ENCODE peak calls at places on chromosomes 6 and 20, in ten cellular contexts. O, C, E, N, J, G, D, T, S and F are unnamed samples.

GRCh38 chr6:84583784-84584183 is 180.6 kb downstream of the TBX18 start:
- DNase-seq in G (no peak), E (no peak), D (no peak), N (no peak), O (no peak), S (no peak), T (no peak), J (no peak), C (no peak), F (no peak)

GRCh38 chr20:61788343-61788742 is 277.3 kb downstream of the TAF4 start:
- DNase-seq in E (no peak), D (no peak), S (no peak), G (no peak), N (no peak), T (no peak), O (no peak), J (no peak), C (no peak), F (peak)

GRCh38 chr20:25247100-25247665 is 702 bp upstream of the PYGB start:
- DNase-seq in E (peak), J (peak), T (peak), G (no peak), S (peak), N (peak), D (peak), O (no peak), C (peak), F (peak)

GRCh38 chr6:74091133-74091793 is 395.3 kb downstream of the CD109 start:
- DNase-seq in G (no peak), J (no peak), E (no peak), C (no peak), N (peak), O (no peak), T (peak), S (peak), D (no peak), F (no peak)

GRCh38 chr6:53520320-53520928 is 24.5 kb downstream of the GCLC start:
- DNase-seq in O (no peak), G (no peak), D (no peak), T (no peak), S (no peak), C (no peak), N (no peak), J (no peak), E (no peak), F (no peak)

GRCh38 chr6:134819236-134819635 is 130.7 kb downstream of the ALDH8A1 start:
- DNase-seq in G (no peak), S (no peak), C (no peak), O (no peak), N (no peak), E (no peak), D (no peak), T (no peak), J (no peak), F (no peak)

GRCh38 chr20:16641511-16641910 is 68.3 kb upstream of the KIF16B start:
- DNase-seq in T (no peak), C (no peak), N (no peak), E (no peak), S (no peak), G (no peak), O (no peak), D (no peak), J (no peak), F (no peak)

GRCh38 chr6:54970337-54970736 is 123.8 kb downstream of the FAM83B start:
- DNase-seq in E (no peak), G (no peak), T (no peak), O (no peak), S (no peak), J (no peak), C (no peak), N (peak), D (no peak), F (no peak)

GRCh38 chr6:109028439-109028838 is 66.2 kb downstream of the SESN1 start:
- DNase-seq in T (no peak), C (no peak), O (no peak), E (no peak), G (no peak), D (no peak), S (no peak), N (no peak), J (no peak), F (no peak)

GRCh38 chr20:23434521-23435313 is 4.8 kb upstream of the CSTL1 start:
- DNase-seq in D (no peak), O (no peak), N (no peak), T (no peak), C (no peak), G (peak), J (no peak), S (no peak), E (no peak), F (no peak)

GRCh38 chr20:576156-576555 is 32.6 kb upstream of the CSNK2A1 start:
- DNase-seq in J (no peak), S (no peak), G (no peak), T (no peak), E (no peak), C (no peak), N (no peak), O (no peak), D (no peak), F (no peak)

GRCh38 chr6:146860583-146860982 is 261.8 kb downstream of the ADGB start:
- DNase-seq in S (no peak), O (no peak), C (no peak), D (no peak), N (no peak), G (no peak), E (no peak), J (no peak), T (no peak), F (no peak)

GRCh38 chr20:53129557-53129956 is 157.4 kb downstream of the TSHZ2 start:
- DNase-seq in J (no peak), C (no peak), E (no peak), D (no peak), S (no peak), O (no peak), N (no peak), T (no peak), G (no peak), F (no peak)
- H3K27ac ChIP-seq in J (no peak), C (no peak), E (no peak), D (no peak), S (no peak), O (no peak), N (no peak), T (no peak), G (no peak), F (no peak)

GRCh38 chr6:137568067-137568466 is 73.9 kb upstream of the OLIG3 start:
- DNase-seq in T (no peak), C (no peak), E (no peak), J (no peak), N (no peak), G (no peak), S (no peak), D (no peak), O (no peak), F (no peak)

GRCh38 chr6:137573739-137574138 is 79.5 kb upstream of the OLIG3 start:
- DNase-seq in T (peak), G (no peak), J (no peak), D (no peak), O (no peak), C (no peak), N (no peak), S (no peak), E (no peak), F (no peak)

GRCh38 chr6:137570307-137570832 is 76.2 kb upstream of the OLIG3 start:
- DNase-seq in O (no peak), S (no peak), T (no peak), C (no peak), J (no peak), E (no peak), G (no peak), D (no peak), N (no peak), F (no peak)

GRCh38 chr6:137571854-137572253 is 77.7 kb upstream of the OLIG3 start:
- DNase-seq in S (no peak), O (no peak), C (no peak), E (peak), T (peak), N (peak), D (no peak), G (no peak), J (no peak), F (no peak)
- TF ChIP-seq CTCF in S (peak), O (peak), C (peak), E (peak), T (peak), N (peak), D (peak), G (peak), J (no peak), F (peak)

GRCh38 chr6:50821431-50822077 is 2.9 kb downstream of the TFAP2B start:
- DNase-seq in C (no peak), S (no peak), G (no peak), D (no peak), J (no peak), N (no peak), T (no peak), E (no peak), O (no peak), F (no peak)

GRCh38 chr6:50822078-50822476 is 3.4 kb downstream of the TFAP2B start:
- DNase-seq in T (no peak), O (no peak), S (no peak), J (no peak), G (no peak), E (no peak), N (no peak), D (no peak), C (no peak), F (no peak)

GRCh38 chr6:50819906-50820589 is 1.4 kb downstream of the TFAP2B start:
- DNase-seq in J (no peak), T (peak), D (no peak), E (no peak), G (no peak), C (no peak), O (no peak), N (no peak), S (no peak), F (no peak)

GRCh38 chr6:50819527-50819905 is 845 bp downstream of the TFAP2B start:
- DNase-seq in C (no peak), S (no peak), E (no peak), O (no peak), D (no peak), T (no peak), N (no peak), J (no peak), G (no peak), F (no peak)

DNA sequence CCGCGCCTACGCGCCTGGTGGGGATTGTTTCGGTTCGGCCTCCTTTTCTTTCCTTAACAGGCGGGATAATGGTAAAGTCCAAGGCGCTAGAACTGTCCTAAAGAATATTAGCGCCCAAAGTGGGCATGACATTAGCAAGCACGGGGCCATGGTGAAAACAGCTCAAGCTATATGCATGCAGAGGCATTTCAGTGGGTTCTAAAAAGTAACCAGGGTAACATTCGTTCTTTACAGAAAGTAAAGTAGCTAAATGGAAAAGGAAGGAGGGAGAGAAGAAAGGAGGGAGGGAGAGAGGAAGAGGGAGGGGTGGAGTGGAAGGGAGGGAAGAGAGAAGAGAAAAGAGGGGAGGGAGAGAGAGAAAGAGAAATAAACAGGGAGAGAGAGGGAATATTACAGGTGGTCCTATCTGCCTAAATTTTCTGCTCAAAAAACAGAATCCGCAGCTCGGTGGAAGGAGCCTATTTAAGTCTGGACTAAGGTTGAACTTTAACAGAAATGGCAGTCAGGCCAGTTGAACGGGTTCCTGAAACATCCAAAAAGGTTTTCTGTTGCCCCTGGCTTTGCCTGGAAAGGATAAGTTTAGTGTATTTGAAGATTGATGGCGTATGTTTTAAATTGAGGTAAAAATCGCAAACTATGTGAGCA is 2.0 kb downstream of the TFAP2B start:
- DNase-seq in T (no peak), S (no peak), O (no peak), N (no peak), C (no peak), E (no peak), J (no peak), G (no peak), D (no peak), F (no peak)
- H3K4me3 ChIP-seq in T (peak), S (no peak), O (peak), N (no peak), C (peak), E (no peak), J (no peak), G (no peak), D (no peak), F (no peak)

DNA sequence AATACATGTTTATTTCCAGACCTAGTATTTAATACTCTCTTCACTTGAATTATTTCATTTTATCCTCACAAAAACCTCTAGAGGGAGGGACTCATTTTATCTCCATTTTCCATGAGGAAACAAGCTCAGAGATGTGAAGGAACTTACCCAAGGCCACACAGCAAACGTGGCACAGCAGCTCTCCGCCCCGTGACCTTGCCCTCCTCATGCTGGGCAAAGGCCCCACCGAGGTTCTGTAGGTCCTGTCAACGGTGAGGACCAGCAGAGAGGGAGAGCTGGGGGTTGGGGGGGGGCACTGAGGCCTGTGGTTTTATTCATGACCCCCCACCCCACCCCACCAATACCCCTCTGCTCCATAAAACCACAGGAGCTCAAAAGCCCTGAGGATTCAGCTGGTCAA is 40.9 kb upstream of the TLDC2 start:
- DNase-seq in G (no peak), D (no peak), C (no peak), J (no peak), O (no peak), E (no peak), T (no peak), N (no peak), S (no peak), F (no peak)
- H3K27ac ChIP-seq in G (no peak), D (peak), C (peak), J (peak), O (peak), E (peak), T (peak), N (peak), S (peak), F (peak)

GRCh38 chr6:33591633-33592032 is 11.6 kb upstream of the BAK1 start:
- DNase-seq in T (no peak), G (no peak), O (no peak), D (no peak), E (no peak), J (no peak), N (no peak), C (no peak), S (no peak), F (no peak)

GRCh38 chr6:33592280-33592594 is 12.2 kb upstream of the BAK1 start:
- DNase-seq in S (no peak), D (no peak), G (no peak), T (no peak), E (no peak), N (no peak), J (no peak), C (no peak), O (no peak), F (no peak)

GRCh38 chr6:33589366-33589722 is 9.3 kb upstream of the BAK1 start:
- DNase-seq in N (no peak), T (no peak), G (no peak), J (no peak), C (no peak), O (no peak), S (no peak), D (no peak), E (no peak), F (no peak)

GRCh38 chr6:33589723-33590530 is 9.9 kb upstream of the BAK1 start:
- DNase-seq in O (no peak), T (peak), E (peak), D (peak), S (peak), C (peak), J (peak), G (no peak), N (peak), F (peak)

GRCh38 chr6:33590531-33591198 is 10.6 kb upstream of the BAK1 start:
- DNase-seq in J (no peak), E (no peak), N (no peak), O (no peak), T (no peak), S (no peak), G (no peak), D (no peak), C (no peak), F (no peak)
- TF ChIP-seq CTCF in J (no peak), E (peak), N (no peak), O (no peak), T (no peak), S (no peak), G (no peak), D (no peak), C (no peak), F (no peak)

GRCh38 chr20:33684533-33685327 is 1.5 kb downstream of the E2F1 start:
- DNase-seq in S (no peak), O (no peak), D (no peak), J (no peak), C (no peak), T (peak), N (no peak), G (no peak), E (no peak), F (no peak)
- H3K4me3 ChIP-seq in S (peak), O (no peak), D (no peak), J (no peak), C (no peak), T (peak), N (peak), G (no peak), E (no peak), F (no peak)

DNA sequence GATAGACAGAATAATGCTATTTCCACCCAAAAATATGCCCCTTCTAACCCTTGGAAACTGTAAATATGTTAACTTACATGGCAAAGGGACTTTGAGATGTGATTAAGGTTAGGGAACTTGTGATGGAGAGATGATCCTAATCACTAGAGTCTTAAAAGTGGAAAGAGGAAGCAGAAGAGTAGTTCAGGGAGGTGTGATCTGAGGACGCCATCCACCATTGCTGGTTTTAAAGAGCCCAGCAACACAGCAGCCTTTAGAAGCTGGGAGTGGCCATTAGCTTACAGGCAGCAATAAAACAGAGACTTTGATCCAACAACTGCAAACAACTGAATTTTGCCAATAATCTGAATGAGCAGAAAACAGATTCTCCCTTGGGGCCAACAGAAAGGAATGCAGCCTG is 30.6 kb downstream of the ZNF311 start:
- DNase-seq in S (no peak), E (no peak), C (no peak), N (no peak), D (no peak), O (no peak), T (no peak), G (no peak), J (no peak), F (no peak)
- H3K27ac ChIP-seq in S (no peak), E (no peak), C (no peak), N (no peak), D (no peak), O (no peak), T (no peak), G (no peak), J (no peak), F (no peak)

GRCh38 chr20:52105045-52105572 is 86.5 kb downstream of the ZFP64 start:
- DNase-seq in J (peak), E (no peak), C (no peak), N (no peak), O (no peak), D (no peak), T (peak), S (peak), G (no peak), F (peak)

GRCh38 chr20:52103911-52104545 is 87.6 kb downstream of the ZFP64 start:
- DNase-seq in S (peak), O (no peak), J (peak), N (no peak), C (no peak), E (no peak), D (no peak), G (no peak), T (peak), F (no peak)

GRCh38 chr20:52104546-52105044 is 87.0 kb downstream of the ZFP64 start:
- DNase-seq in D (no peak), C (no peak), G (no peak), O (no peak), S (peak), E (no peak), T (peak), N (no peak), J (peak), F (peak)

GRCh38 chr20:52103469-52103910 is 88.1 kb downstream of the ZFP64 start:
- DNase-seq in C (no peak), N (no peak), O (no peak), J (peak), T (peak), E (no peak), G (no peak), S (peak), D (no peak), F (no peak)

GRCh38 chr20:52105573-52106422 is 85.8 kb downstream of the ZFP64 start:
- DNase-seq in D (no peak), E (no peak), J (peak), N (no peak), O (no peak), G (no peak), C (no peak), S (peak), T (peak), F (no peak)
- TF ChIP-seq CTCF in D (no peak), E (no peak), J (no peak), N (peak), O (no peak), G (no peak), C (no peak), S (peak), T (peak), F (no peak)

DNA sequence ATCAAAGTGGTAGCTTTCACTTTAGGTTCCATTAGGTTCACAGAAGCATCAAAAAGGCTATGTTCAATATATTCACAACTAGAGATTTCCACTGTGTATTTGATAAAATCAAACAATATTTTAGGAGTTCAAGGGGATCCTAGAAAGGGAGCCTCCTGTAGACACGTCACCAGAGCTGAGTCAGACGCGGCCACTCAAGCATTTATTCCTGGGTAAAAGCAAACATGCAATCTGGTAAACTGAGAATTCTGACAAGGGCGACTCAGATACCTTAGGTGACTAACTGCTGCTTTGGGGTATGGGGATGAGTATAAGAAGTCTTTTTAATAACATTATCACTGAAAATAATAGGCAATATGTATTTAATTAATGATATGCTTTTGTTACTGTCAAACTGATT is 118.7 kb upstream of the HMGN3 start:
- DNase-seq in C (no peak), O (no peak), J (no peak), S (no peak), G (no peak), E (no peak), D (no peak), T (no peak), N (no peak), F (no peak)
- H3K4me3 ChIP-seq in C (no peak), O (no peak), J (no peak), S (no peak), G (no peak), E (no peak), D (no peak), T (no peak), N (no peak), F (no peak)

GRCh38 chr6:138970159-138970558 is 17.9 kb downstream of the REPS1 start:
- DNase-seq in S (no peak), J (no peak), C (no peak), N (no peak), D (no peak), O (no peak), G (no peak), T (no peak), E (no peak), F (no peak)
- H3K27ac ChIP-seq in S (peak), J (peak), C (no peak), N (no peak), D (no peak), O (no peak), G (no peak), T (no peak), E (no peak), F (no peak)